ENCODE peak calls at places on chromosomes 13 and 19, in eight cellular contexts. Y is activated CD4-positive, CD25-positive, alpha-beta regulatory T cell treated with anti-CD3 and anti-CD28 coated beads, Interleukin-2, amount 50 U/mL, for 16 hours; J is aorta; N is effector memory CD8-positive, alpha-beta T cell; U is cardiac fibroblast; V is hepatocyte; I is activated naive CD4-positive, alpha-beta T cell treated with anti-CD3 and anti-CD28 coated beads, Interleukin-2, amount 50 U/mL, for 72 hours; Z is ovary. A is an unnamed sample.

GRCh38 chr13:51425410-51426042 is 27.3 kb downstream of the INTS6 start:
- DNase-seq in Y (no peak), J (no peak), N (no peak), U (peak; percentile 63), V (peak; percentile 10), I (no peak), Z (no peak), A (no peak)

GRCh38 chr19:42424712-42425131 is 2.5 kb downstream of the LIPE start:
- DNase-seq in Y (no peak), J (no peak), N (no peak), U (no peak), V (no peak), I (no peak), Z (peak; percentile 53), A (no peak)

GRCh38 chr13:76936736-76937135 is 11.6 kb upstream of the ACOD1 start:
- DNase-seq in Y (no peak), J (no peak), N (no peak), U (no peak), V (no peak), I (no peak), Z (no peak), A (no peak)

GRCh38 chr13:38363219-38363618 is 13.6 kb downstream of the UFM1 start:
- DNase-seq in Y (no peak), J (no peak), N (no peak), U (no peak), V (no peak), I (no peak), Z (no peak), A (no peak)

GRCh38 chr19:56983148-56983547 is 136.6 kb upstream of the USP29 start:
- DNase-seq in Y (no peak), J (no peak), N (no peak), U (no peak), V (no peak), I (no peak), Z (no peak), A (no peak)

GRCh38 chr19:5321851-5322681 is 18.5 kb downstream of the PTPRS start:
- DNase-seq in Y (no peak), J (no peak), N (no peak), U (no peak), V (no peak), I (no peak), Z (no peak), A (no peak)

GRCh38 chr19:42396248-42396541 is 6.1 kb upstream of the CNFN start:
- DNase-seq in Y (no peak), J (no peak), N (no peak), U (no peak), V (no peak), I (no peak), Z (no peak), A (no peak)

GRCh38 chr19:51703655-51704515 is 10.8 kb downstream of the SPACA6 start:
- DNase-seq in Y (peak; percentile 92), J (peak; percentile 98), N (peak; percentile 94), U (peak; percentile 97), V (peak; percentile 97), I (peak; percentile 95), Z (peak; percentile 98), A (peak; percentile 88)

GRCh38 chr19:52993342-52994178 is 20.2 kb upstream of the ERVV-1 start:
- DNase-seq in Y (peak; percentile 69), J (peak; percentile 86), N (peak; percentile 82), U (peak; percentile 81), V (peak; percentile 91), I (peak; percentile 58), Z (peak; percentile 84), A (peak; percentile 42)

GRCh38 chr13:23069571-23069970 is 111.2 kb upstream of the SGCG start:
- DNase-seq in Y (no peak), J (no peak), N (no peak), U (peak; percentile 59), V (no peak), I (no peak), Z (no peak), A (no peak)

GRCh38 chr19:48906324-48906723 is 6.2 kb downstream of the NUCB1 start:
- DNase-seq in Y (no peak), J (no peak), N (no peak), U (no peak), V (no peak), I (no peak), Z (no peak), A (no peak)

GRCh38 chr19:41218615-41219507 is at the start of gene AXL:
- DNase-seq in Y (no peak), J (peak; percentile 90), N (no peak), U (peak; percentile 90), V (peak; percentile 89), I (no peak), Z (peak; percentile 87), A (peak; percentile 80)

GRCh38 chr13:107824636-107825035 is 390.7 kb downstream of the LIG4 start:
- DNase-seq in Y (no peak), J (no peak), N (no peak), U (no peak), V (no peak), I (no peak), Z (no peak), A (no peak)

GRCh38 chr13:20360041-20360491 is 127.9 kb upstream of the GJB6 start:
- DNase-seq in Y (no peak), J (no peak), N (no peak), U (peak; percentile 64), V (no peak), I (no peak), Z (no peak), A (no peak)

GRCh38 chr13:45333973-45334922 is 6.7 kb downstream of the TPT1 start:
- DNase-seq in Y (no peak), J (no peak), N (peak; percentile 23), U (peak; percentile 49), V (no peak), I (peak; percentile 41), Z (no peak), A (no peak)

GRCh38 chr19:1747285-1748114 is 5.8 kb upstream of the ONECUT3 start:
- DNase-seq in Y (no peak), J (no peak), N (no peak), U (peak; percentile 87), V (peak; percentile 81), I (no peak), Z (no peak), A (no peak)

GRCh38 chr13:70249332-70250064 is 141.2 kb upstream of the KLHL1 start:
- DNase-seq in Y (no peak), J (no peak), N (no peak), U (peak; percentile 8), V (peak; percentile 57), I (no peak), Z (no peak), A (no peak)

GRCh38 chr19:20278342-20278741 is 111.3 kb downstream of the ZNF486 start:
- DNase-seq in Y (no peak), J (no peak), N (no peak), U (no peak), V (peak; percentile 39), I (no peak), Z (peak; percentile 27), A (no peak)

GRCh38 chr19:46107371-46107770 is 17.1 kb downstream of the IGFL3 start:
- DNase-seq in Y (no peak), J (no peak), N (no peak), U (peak; percentile 47), V (no peak), I (no peak), Z (no peak), A (no peak)

GRCh38 chr19:50565984-50566903 is 2.0 kb downstream of the LRRC4B start:
- DNase-seq in Y (no peak), J (no peak), N (no peak), U (no peak), V (peak; percentile 45), I (no peak), Z (no peak), A (peak; percentile 38)

GRCh38 chr13:46728777-46729176 is 68.2 kb downstream of the ESD start:
- DNase-seq in Y (no peak), J (no peak), N (no peak), U (no peak), V (no peak), I (peak; percentile 7), Z (no peak), A (no peak)

GRCh38 chr13:73335938-73336337 is 277.1 kb downstream of the KLF5 start:
- DNase-seq in Y (no peak), J (no peak), N (no peak), U (no peak), V (no peak), I (no peak), Z (no peak), A (no peak)

GRCh38 chr13:27171830-27172494 is 351 bp upstream of the USP12 start:
- DNase-seq in Y (peak; percentile 82), J (peak; percentile 97), N (peak; percentile 93), U (peak; percentile 96), V (peak; percentile 97), I (peak; percentile 86), Z (peak; percentile 92), A (peak; percentile 81)

GRCh38 chr19:3336680-3337523 is 29.5 kb upstream of the NFIC start:
- DNase-seq in Y (no peak), J (peak; percentile 93), N (no peak), U (peak; percentile 97), V (peak; percentile 84), I (no peak), Z (peak; percentile 95), A (peak; percentile 59)

GRCh38 chr13:59468396-59468795 is 695.3 kb downstream of the DIAPH3 start:
- DNase-seq in Y (no peak), J (no peak), N (no peak), U (no peak), V (no peak), I (no peak), Z (no peak), A (no peak)

GRCh38 chr13:76861859-76862258 is 24.3 kb downstream of the KCTD12 start:
- DNase-seq in Y (no peak), J (no peak), N (no peak), U (peak; percentile 18), V (no peak), I (no peak), Z (no peak), A (no peak)

GRCh38 chr19:28633223-28634030 is 579.5 kb downstream of the UQCRFS1 start:
- DNase-seq in Y (no peak), J (no peak), N (peak; percentile 34), U (peak; percentile 52), V (peak; percentile 57), I (peak; percentile 60), Z (no peak), A (no peak)

GRCh38 chr13:40876020-40876738 is 86.8 kb downstream of the SLC25A15 start:
- DNase-seq in Y (no peak), J (no peak), N (no peak), U (no peak), V (no peak), I (no peak), Z (no peak), A (no peak)

GRCh38 chr19:38661996-38662395 is 14.5 kb downstream of the ACTN4 start:
- DNase-seq in Y (no peak), J (no peak), N (no peak), U (no peak), V (peak; percentile 69), I (no peak), Z (no peak), A (no peak)

GRCh38 chr13:85567909-85568308 is 231.3 kb downstream of the SLITRK6 start:
- DNase-seq in Y (no peak), J (no peak), N (no peak), U (no peak), V (no peak), I (no peak), Z (no peak), A (no peak)

GRCh38 chr19:7539827-7540425 is 4.4 kb downstream of the PNPLA6 start:
- DNase-seq in Y (no peak), J (no peak), N (no peak), U (no peak), V (no peak), I (no peak), Z (no peak), A (no peak)

GRCh38 chr19:6056801-6057650 is 53.3 kb downstream of the RFX2 start:
- DNase-seq in Y (no peak), J (peak; percentile 90), N (no peak), U (peak; percentile 97), V (peak; percentile 84), I (no peak), Z (peak; percentile 84), A (peak; percentile 75)

GRCh38 chr19:33370783-33371182 is 2.7 kb upstream of the CEBPG start:
- DNase-seq in Y (no peak), J (no peak), N (no peak), U (no peak), V (no peak), I (no peak), Z (no peak), A (no peak)

GRCh38 chr19:1259206-1259872 is 9.8 kb upstream of the CIRBP start:
- DNase-seq in Y (no peak), J (peak; percentile 86), N (peak; percentile 70), U (peak; percentile 82), V (peak; percentile 87), I (peak; percentile 69), Z (peak; percentile 85), A (peak; percentile 25)